ENCODE peak calls at places on chromosomes 7 and 10, in four cellular contexts. D is ovary, Q is neural progenitor cell, O is tibial nerve. A is an unnamed sample. For H3K36me3, the result is how much of the 10 kb centered on the place peaks cover.

GRCh38 chr7:50832744-50833143 is 50.0 kb upstream of the GRB10 start:
- DNase-seq in D (no peak), Q (no peak), O (no peak), A (no peak)

GRCh38 chr7:151877911-151878835 is 1.3 kb upstream of the PRKAG2 start:
- DNase-seq in D (no peak), Q (peak), O (no peak), A (no peak)

GRCh38 chr7:37234928-37235327 is 213.7 kb downstream of the ELMO1 start:
- DNase-seq in D (no peak), Q (peak), O (no peak), A (no peak)

GRCh38 chr10:105269011-105269410 is 627.9 kb downstream of the SORCS3 start:
- DNase-seq in D (no peak), Q (no peak), O (no peak), A (no peak)

GRCh38 chr7:35250941-35251340 is 3.0 kb downstream of the TBX20 start:
- DNase-seq in D (no peak), Q (no peak), O (no peak), A (no peak)

GRCh38 chr10:132572545-132572937 is 35.0 kb downstream of the INPP5A start:
- DNase-seq in D (peak), Q (peak), O (no peak), A (no peak)

GRCh38 chr7:74025745-74026144 is 2.2 kb upstream of the ELN start:
- DNase-seq in D (no peak), Q (no peak), O (no peak), A (no peak)

GRCh38 chr7:51256916-51257315 is 59.7 kb downstream of the COBL start:
- DNase-seq in D (no peak), Q (no peak), O (no peak), A (no peak)

GRCh38 chr10:131650771-131651673 is 249.8 kb upstream of the PPP2R2D start:
- DNase-seq in D (no peak), Q (no peak), O (no peak), A (no peak)

GRCh38 chr10:52729259-52730104 is 43.1 kb downstream of the MBL2 start:
- DNase-seq in D (no peak), Q (peak), O (no peak), A (no peak)

GRCh38 chr10:24249829-24250415 is 41.0 kb downstream of the KIAA1217 start:
- DNase-seq in D (no peak), Q (no peak), O (peak), A (no peak)

GRCh38 chr7:79434867-79435266 is 18.6 kb downstream of the MAGI2 start:
- DNase-seq in D (no peak), Q (no peak), O (no peak), A (no peak)

GRCh38 chr7:134315679-134316538 is 821 bp downstream of the SLC35B4 start:
- DNase-seq in D (peak), Q (no peak), O (no peak), A (no peak)

GRCh38 chr10:131736321-131736980 is 164.4 kb upstream of the PPP2R2D start:
- DNase-seq in D (peak), Q (no peak), O (no peak), A (no peak)

GRCh38 chr7:28192786-28193581 is 12.4 kb upstream of the JAZF1 start:
- DNase-seq in D (no peak), Q (no peak), O (no peak), A (no peak)

GRCh38 chr10:27240212-27240890 is at the start of gene ACBD5:
- DNase-seq in D (peak), Q (peak), O (peak), A (peak)

GRCh38 chr7:27149817-27150567 is 2.4 kb downstream of the HOXA3 start:
- DNase-seq in D (no peak), Q (no peak), O (no peak), A (no peak)

GRCh38 chr10:98263088-98263487 is 4.9 kb downstream of the LOXL4 start:
- DNase-seq in D (no peak), Q (no peak), O (no peak), A (no peak)

GRCh38 chr7:6164491-6164890 is 107.9 kb downstream of the CYTH3 start:
- DNase-seq in D (no peak), Q (peak), O (no peak), A (peak)

GRCh38 chr7:70660819-70661191 is 471.1 kb upstream of the GALNT17 start:
- DNase-seq in D (no peak), Q (no peak), O (no peak), A (no peak)

GRCh38 chr7:157711353-157711888 is 374.6 kb downstream of the DNAJB6 start:
- DNase-seq in D (no peak), Q (no peak), O (no peak), A (no peak)

GRCh38 chr7:48101880-48102448 is 12.9 kb downstream of the UPP1 start:
- DNase-seq in D (no peak), Q (no peak), O (no peak), A (no peak)
- H3K36me3 ChIP-seq in D (under half), Q (under half), O (half or more), A (half or more)

DNA sequence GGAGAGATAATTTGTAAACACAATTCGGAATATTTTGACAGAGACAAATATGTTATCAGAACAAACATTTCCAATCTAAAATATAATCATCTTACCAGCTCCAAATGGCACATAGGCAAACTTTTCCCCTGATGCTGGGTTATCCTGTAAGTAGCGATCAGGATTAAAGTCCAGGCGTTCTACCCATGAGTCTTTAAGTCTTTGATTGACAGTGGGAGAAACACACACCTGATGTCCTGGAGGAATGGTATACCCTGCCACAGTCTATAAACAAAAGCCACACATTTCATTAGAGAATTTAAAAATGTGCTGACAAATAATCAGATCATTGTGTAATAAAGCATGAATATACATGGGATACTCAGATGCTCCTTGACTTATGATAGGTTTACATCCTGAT is 17.3 kb downstream of the CYP51A1 start:
- DNase-seq in D (no peak), Q (no peak), O (no peak), A (no peak)
- H3K36me3 ChIP-seq in D (under half), Q (under half), O (half or more), A (under half)

DNA sequence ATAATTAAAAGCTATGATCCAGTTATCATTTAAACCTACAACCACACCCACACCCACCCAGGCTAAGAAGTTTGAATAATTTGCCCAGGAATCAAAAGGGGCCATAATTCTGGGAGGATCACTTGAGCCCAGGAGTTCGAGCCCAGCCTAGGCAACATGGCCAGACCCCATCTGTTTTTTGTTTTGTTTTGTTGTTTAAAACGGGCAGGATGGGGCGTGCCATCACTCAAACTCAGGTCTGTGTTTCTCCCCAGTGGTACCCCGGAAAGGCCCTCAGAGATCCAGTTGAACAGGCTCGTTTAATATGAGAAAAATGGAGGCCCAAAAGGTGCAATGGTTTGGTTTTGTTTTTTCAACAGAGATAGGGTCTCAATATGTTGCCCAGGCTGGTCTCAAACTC is 23.3 kb downstream of the HSPB1 start:
- DNase-seq in D (no peak), Q (no peak), O (no peak), A (no peak)
- H3K36me3 ChIP-seq in D (under half), Q (under half), O (under half), A (half or more)

DNA sequence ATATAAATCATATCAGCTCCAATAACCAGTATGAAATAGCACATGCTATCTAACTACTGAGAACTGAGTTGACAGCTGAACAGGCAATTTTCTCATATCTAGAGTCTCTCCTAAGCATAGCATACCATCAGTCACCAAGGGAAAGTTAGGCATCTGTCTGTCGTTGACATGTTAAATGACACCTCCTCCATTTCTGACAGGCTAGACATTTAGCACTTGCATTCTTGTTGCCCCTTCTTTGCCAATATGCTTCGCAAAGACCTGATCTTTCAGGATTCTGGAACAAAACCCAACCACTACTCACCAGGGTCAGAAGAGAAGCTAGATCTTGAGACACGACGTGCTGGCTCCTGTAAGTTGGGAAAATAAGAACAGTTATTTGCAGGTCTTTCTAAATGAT is 10.0 kb downstream of the MKI67 start:
- DNase-seq in D (no peak), Q (no peak), O (no peak), A (no peak)
- H3K36me3 ChIP-seq in D (under half), Q (under half), O (under half), A (under half)

GRCh38 chr10:113911839-113912238 is 57.4 kb downstream of the NHLRC2 start:
- DNase-seq in D (no peak), Q (no peak), O (no peak), A (no peak)

GRCh38 chr10:113905756-113906155 is 51.3 kb downstream of the NHLRC2 start:
- DNase-seq in D (no peak), Q (no peak), O (no peak), A (no peak)

GRCh38 chr10:113912582-113912981 is 58.1 kb downstream of the NHLRC2 start:
- DNase-seq in D (no peak), Q (no peak), O (no peak), A (no peak)

GRCh38 chr10:113911113-113911512 is 56.7 kb downstream of the NHLRC2 start:
- DNase-seq in D (no peak), Q (no peak), O (no peak), A (no peak)

DNA sequence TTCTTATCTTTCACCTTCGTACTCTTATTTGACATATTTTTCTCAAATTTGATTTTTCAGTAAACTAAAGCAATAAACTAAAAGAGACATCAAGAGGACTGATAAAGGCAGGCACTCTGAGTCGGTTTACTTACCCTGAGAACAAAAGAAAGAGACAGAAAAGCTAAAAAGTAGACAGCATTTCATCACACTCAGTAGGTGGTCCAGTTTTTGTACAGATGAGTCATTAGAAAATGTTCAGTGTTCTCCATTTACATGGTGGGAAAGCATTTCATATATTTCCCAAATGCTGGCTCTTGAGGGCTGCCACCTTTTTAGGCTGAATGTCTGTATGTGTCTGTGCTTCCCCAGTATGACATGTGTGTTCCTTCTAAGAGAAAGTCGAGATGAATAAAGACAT is 52.7 kb downstream of the NHLRC2 start:
- DNase-seq in D (no peak), Q (no peak), O (no peak), A (no peak)
- H3K36me3 ChIP-seq in D (under half), Q (under half), O (half or more), A (half or more)

GRCh38 chr7:123690550-123690949 is 34.9 kb downstream of the LMOD2 start:
- DNase-seq in D (no peak), Q (no peak), O (no peak), A (no peak)

GRCh38 chr7:123687161-123687560 is 31.5 kb downstream of the LMOD2 start:
- DNase-seq in D (no peak), Q (no peak), O (no peak), A (no peak)

GRCh38 chr7:123687727-123688126 is 32.1 kb downstream of the LMOD2 start:
- DNase-seq in D (no peak), Q (no peak), O (no peak), A (no peak)

GRCh38 chr7:123689250-123689649 is 33.6 kb downstream of the LMOD2 start:
- DNase-seq in D (no peak), Q (no peak), O (no peak), A (no peak)

GRCh38 chr7:123692471-123692877 is 36.8 kb downstream of the LMOD2 start:
- DNase-seq in D (no peak), Q (no peak), O (no peak), A (no peak)
- H3K36me3 ChIP-seq in D (under half), Q (under half), O (under half), A (half or more)

DNA sequence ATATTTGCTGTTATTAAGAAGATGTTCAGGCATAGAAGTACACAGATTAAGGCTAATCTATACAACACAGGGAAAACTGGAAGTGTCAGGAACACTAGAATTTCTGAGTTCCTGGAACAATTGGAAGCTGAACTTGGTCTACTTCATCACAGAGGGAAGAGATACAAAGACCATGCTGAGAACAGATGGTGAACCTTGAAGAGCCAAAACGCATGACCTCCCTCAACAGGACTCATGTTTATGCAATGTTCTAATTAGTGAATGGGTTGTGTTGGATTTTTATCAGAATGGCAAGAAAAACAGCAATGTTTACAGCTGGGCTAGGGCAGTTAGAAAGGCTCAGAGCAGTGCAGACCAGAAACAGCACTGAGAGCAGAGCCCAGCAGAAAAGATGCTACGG is 94.9 kb downstream of the SFMBT2 start:
- DNase-seq in D (no peak), Q (no peak), O (no peak), A (no peak)
- H3K36me3 ChIP-seq in D (under half), Q (under half), O (under half), A (under half)

GRCh38 chr7:141287936-141288335 is 214.1 kb downstream of the TMEM178B start:
- DNase-seq in D (no peak), Q (no peak), O (no peak), A (no peak)
- H3K36me3 ChIP-seq in D (under half), Q (under half), O (under half), A (under half)

A was measured in left ventricle myocardium inferior.